ENCODE peak calls at places on chromosomes 5 and 9, in nine cellular contexts. One of them, this sample, is unnamed.

GRCh38 chr9:117462926-117463325 is 48.1 kb upstream of the ASTN2 start:
- DNase-seq in Karpas-422: no peak
- DNase-seq in kidney: no peak
- DNase-seq in PC-3: no peak
- DNase-seq in NT2/D1: no peak
- DNase-seq in SK-N-SH: no peak
- DNase-seq in IMR-90: no peak
- DNase-seq in fibroblast of lung: no peak
- DNase-seq in mesendoderm: no peak
- DNase-seq in this sample: no peak

GRCh38 chr5:143521891-143522290 is 118.4 kb upstream of the NR3C1 start:
- DNase-seq in SK-N-SH: no peak
- DNase-seq in kidney: no peak
- DNase-seq in Karpas-422: no peak
- DNase-seq in fibroblast of lung: no peak
- DNase-seq in NT2/D1: no peak
- DNase-seq in mesendoderm: no peak
- DNase-seq in PC-3: no peak
- DNase-seq in IMR-90: no peak
- DNase-seq in this sample: no peak

GRCh38 chr9:100595391-100596199 is 17.7 kb downstream of the CAVIN4 start:
- DNase-seq in IMR-90: peak; percentile 70
- DNase-seq in PC-3: peak; percentile 82
- DNase-seq in mesendoderm: peak; percentile 65
- DNase-seq in fibroblast of lung: peak; percentile 71
- DNase-seq in Karpas-422: peak; percentile 80
- DNase-seq in SK-N-SH: peak; percentile 57
- DNase-seq in NT2/D1: peak; percentile 61
- DNase-seq in kidney: no peak
- DNase-seq in this sample: peak; percentile 45

GRCh38 chr9:35856206-35856605 is 14.0 kb downstream of the OR13J1 start:
- DNase-seq in fibroblast of lung: no peak
- DNase-seq in NT2/D1: no peak
- DNase-seq in PC-3: no peak
- DNase-seq in Karpas-422: no peak
- DNase-seq in SK-N-SH: no peak
- DNase-seq in kidney: no peak
- DNase-seq in IMR-90: no peak
- DNase-seq in mesendoderm: no peak
- DNase-seq in this sample: no peak

GRCh38 chr5:156460496-156460895 is 133.5 kb downstream of the SGCD start:
- DNase-seq in kidney: no peak
- DNase-seq in IMR-90: peak; percentile 54
- DNase-seq in mesendoderm: no peak
- DNase-seq in Karpas-422: no peak
- DNase-seq in PC-3: no peak
- DNase-seq in NT2/D1: no peak
- DNase-seq in SK-N-SH: no peak
- DNase-seq in fibroblast of lung: peak; percentile 42
- DNase-seq in this sample: no peak

GRCh38 chr5:115774684-115775083 is 41.8 kb downstream of the CDO1 start:
- DNase-seq in IMR-90: no peak
- DNase-seq in NT2/D1: no peak
- DNase-seq in mesendoderm: no peak
- DNase-seq in Karpas-422: no peak
- DNase-seq in PC-3: no peak
- DNase-seq in SK-N-SH: no peak
- DNase-seq in fibroblast of lung: no peak
- DNase-seq in kidney: no peak
- DNase-seq in this sample: no peak

GRCh38 chr9:112647596-112647995 is 70.3 kb downstream of the INIP start:
- DNase-seq in mesendoderm: peak; percentile 23
- DNase-seq in PC-3: no peak
- DNase-seq in IMR-90: no peak
- DNase-seq in Karpas-422: no peak
- DNase-seq in fibroblast of lung: no peak
- DNase-seq in NT2/D1: no peak
- DNase-seq in kidney: no peak
- DNase-seq in SK-N-SH: no peak
- DNase-seq in this sample: no peak

GRCh38 chr5:180402716-180403115 is 49.6 kb upstream of the GFPT2 start:
- DNase-seq in kidney: no peak
- DNase-seq in NT2/D1: no peak
- DNase-seq in IMR-90: no peak
- DNase-seq in mesendoderm: no peak
- DNase-seq in Karpas-422: no peak
- DNase-seq in PC-3: no peak
- DNase-seq in fibroblast of lung: no peak
- DNase-seq in SK-N-SH: no peak
- DNase-seq in this sample: no peak

GRCh38 chr9:84261082-84261746 is 79.3 kb downstream of the SLC28A3 start:
- DNase-seq in Karpas-422: peak; percentile 83
- DNase-seq in IMR-90: peak; percentile 75
- DNase-seq in mesendoderm: peak; percentile 88
- DNase-seq in fibroblast of lung: peak; percentile 83
- DNase-seq in kidney: peak; percentile 91
- DNase-seq in SK-N-SH: peak; percentile 69
- DNase-seq in PC-3: peak; percentile 80
- DNase-seq in NT2/D1: peak; percentile 85
- DNase-seq in this sample: peak; percentile 89

DNA sequence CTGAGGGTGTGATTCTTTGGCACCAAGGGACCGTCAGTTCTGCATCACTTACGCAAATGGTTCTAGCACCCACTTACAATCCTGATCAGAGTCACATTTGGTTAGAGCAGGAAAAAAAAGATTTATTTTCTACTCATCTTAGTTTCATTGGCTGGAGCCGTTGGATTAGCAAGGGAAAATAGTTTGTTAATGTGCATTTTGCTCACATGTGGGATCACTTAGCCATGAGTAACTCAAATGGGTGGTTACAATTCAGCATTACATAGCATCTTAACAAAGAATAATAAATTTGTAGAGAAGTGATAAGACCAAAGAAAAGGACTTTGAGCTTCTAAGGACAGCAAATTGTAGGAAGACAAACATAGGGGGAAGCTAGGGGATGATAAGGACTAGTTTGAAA is 216.9 kb downstream of the AUH start:
- DNase-seq in PC-3: no peak
- DNase-seq in fibroblast of lung: no peak
- DNase-seq in IMR-90: peak; percentile 71
- DNase-seq in mesendoderm: no peak
- DNase-seq in SK-N-SH: no peak
- DNase-seq in kidney: no peak
- DNase-seq in Karpas-422: no peak
- DNase-seq in NT2/D1: no peak
- DNase-seq in this sample: no peak
- H3K9ac ChIP-seq in PC-3: no peak overlapping the region
- H3K9ac ChIP-seq in fibroblast of lung: no peak overlapping the region
- H3K9ac ChIP-seq in IMR-90: no peak overlapping the region
- H3K9ac ChIP-seq in mesendoderm: no peak overlapping the region
- H3K9ac ChIP-seq in SK-N-SH: no peak overlapping the region
- H3K9ac ChIP-seq in kidney: no peak overlapping the region
- H3K9ac ChIP-seq in Karpas-422: no peak overlapping the region
- H3K9ac ChIP-seq in NT2/D1: no peak overlapping the region
- H3K9ac ChIP-seq in this sample: no peak overlapping the region

GRCh38 chr5:111072949-111073682 is 1.6 kb downstream of the TSLP start:
- DNase-seq in fibroblast of lung: no peak
- DNase-seq in NT2/D1: no peak
- DNase-seq in SK-N-SH: peak; percentile 84
- DNase-seq in Karpas-422: no peak
- DNase-seq in kidney: peak; percentile 85
- DNase-seq in PC-3: no peak
- DNase-seq in IMR-90: peak; percentile 28
- DNase-seq in mesendoderm: peak; percentile 82
- DNase-seq in this sample: peak; percentile 64
- H3K9ac ChIP-seq in fibroblast of lung: peak overlapping the region; percentile 55
- H3K9ac ChIP-seq in NT2/D1: peak overlapping the region; percentile 74
- H3K9ac ChIP-seq in SK-N-SH: peak overlapping the region; percentile 56
- H3K9ac ChIP-seq in Karpas-422: no peak overlapping the region
- H3K9ac ChIP-seq in kidney: peak overlapping the region; percentile 55
- H3K9ac ChIP-seq in PC-3: no peak overlapping the region
- H3K9ac ChIP-seq in IMR-90: peak overlapping the region; percentile 59
- H3K9ac ChIP-seq in mesendoderm: peak overlapping the region; percentile 76
- H3K9ac ChIP-seq in this sample: peak overlapping the region; percentile 46

GRCh38 chr5:140190868-140191209 is 15.9 kb downstream of the CYSTM1 start:
- DNase-seq in kidney: no peak
- DNase-seq in PC-3: no peak
- DNase-seq in SK-N-SH: no peak
- DNase-seq in mesendoderm: no peak
- DNase-seq in Karpas-422: no peak
- DNase-seq in NT2/D1: no peak
- DNase-seq in IMR-90: no peak
- DNase-seq in fibroblast of lung: no peak
- DNase-seq in this sample: no peak

GRCh38 chr5:140192715-140193428 is 17.9 kb downstream of the CYSTM1 start:
- DNase-seq in NT2/D1: no peak
- DNase-seq in mesendoderm: no peak
- DNase-seq in PC-3: no peak
- DNase-seq in SK-N-SH: no peak
- DNase-seq in fibroblast of lung: no peak
- DNase-seq in kidney: no peak
- DNase-seq in IMR-90: no peak
- DNase-seq in Karpas-422: no peak
- DNase-seq in this sample: no peak

GRCh38 chr5:140186155-140186753 is 11.3 kb downstream of the CYSTM1 start:
- DNase-seq in NT2/D1: no peak
- DNase-seq in PC-3: no peak
- DNase-seq in Karpas-422: peak; percentile 39
- DNase-seq in IMR-90: no peak
- DNase-seq in SK-N-SH: no peak
- DNase-seq in kidney: no peak
- DNase-seq in fibroblast of lung: peak; percentile 12
- DNase-seq in mesendoderm: no peak
- DNase-seq in this sample: no peak

GRCh38 chr5:140189253-140189652 is 14.3 kb downstream of the CYSTM1 start:
- DNase-seq in fibroblast of lung: no peak
- DNase-seq in IMR-90: no peak
- DNase-seq in kidney: no peak
- DNase-seq in NT2/D1: no peak
- DNase-seq in mesendoderm: no peak
- DNase-seq in PC-3: no peak
- DNase-seq in Karpas-422: no peak
- DNase-seq in SK-N-SH: no peak
- DNase-seq in this sample: no peak

DNA sequence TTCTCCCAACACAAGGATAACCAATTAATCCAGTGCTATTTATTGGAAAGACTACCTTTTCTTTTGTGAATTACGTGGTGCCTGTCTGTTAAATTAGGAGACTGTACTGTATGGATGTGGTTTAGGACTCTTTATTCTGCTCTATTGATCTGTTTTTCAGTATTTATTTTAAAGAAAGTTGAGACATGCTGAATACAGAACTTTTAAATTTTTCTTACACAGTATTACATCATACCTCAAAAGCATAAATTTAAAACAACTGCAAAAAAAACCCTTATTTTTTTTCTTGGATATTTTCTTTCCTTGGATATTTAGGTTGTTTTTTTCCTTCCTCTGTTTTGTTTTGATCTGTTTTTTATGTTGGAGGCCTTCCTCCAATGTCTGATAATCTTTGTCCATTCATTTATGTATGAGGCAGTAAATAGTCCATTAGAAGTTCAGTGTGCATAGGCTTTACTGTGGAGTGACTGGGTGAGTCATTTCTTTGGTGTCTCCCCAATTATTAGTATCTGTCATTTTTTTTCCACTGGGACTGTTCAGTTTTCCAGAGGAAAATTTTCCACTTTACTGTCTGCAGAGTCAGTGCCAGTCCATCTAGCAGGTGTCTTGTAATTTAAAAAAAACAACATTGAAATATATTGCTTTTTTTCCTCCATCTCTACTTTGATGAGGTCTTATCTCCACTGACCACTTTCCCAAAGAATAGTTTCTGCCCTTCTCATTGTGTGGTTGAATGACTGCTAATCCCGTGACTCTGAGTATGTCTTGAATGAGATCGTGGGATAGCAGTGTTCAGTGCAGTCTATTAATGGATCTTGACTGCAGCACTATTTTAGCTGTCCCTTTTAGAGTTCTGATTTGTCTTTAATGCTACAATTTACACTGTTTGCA is 15.2 kb downstream of the CYSTM1 start:
- DNase-seq in NT2/D1: no peak
- DNase-seq in mesendoderm: no peak
- DNase-seq in kidney: no peak
- DNase-seq in SK-N-SH: no peak
- DNase-seq in Karpas-422: no peak
- DNase-seq in PC-3: no peak
- DNase-seq in IMR-90: peak; percentile 78
- DNase-seq in fibroblast of lung: peak; percentile 71
- DNase-seq in this sample: no peak
- H3K9ac ChIP-seq in NT2/D1: no peak overlapping the region
- H3K9ac ChIP-seq in mesendoderm: no peak overlapping the region
- H3K9ac ChIP-seq in kidney: peak overlapping the region; percentile 20
- H3K9ac ChIP-seq in SK-N-SH: peak overlapping the region; percentile 15
- H3K9ac ChIP-seq in Karpas-422: no peak overlapping the region
- H3K9ac ChIP-seq in PC-3: no peak overlapping the region
- H3K9ac ChIP-seq in IMR-90: no peak overlapping the region
- H3K9ac ChIP-seq in fibroblast of lung: no peak overlapping the region
- H3K9ac ChIP-seq in this sample: no peak overlapping the region

GRCh38 chr5:107486489-107486888 is 184.2 kb downstream of the EFNA5 start:
- DNase-seq in PC-3: peak; percentile 78
- DNase-seq in IMR-90: peak; percentile 59
- DNase-seq in NT2/D1: no peak
- DNase-seq in kidney: no peak
- DNase-seq in fibroblast of lung: no peak
- DNase-seq in Karpas-422: no peak
- DNase-seq in mesendoderm: no peak
- DNase-seq in SK-N-SH: no peak
- DNase-seq in this sample: no peak

GRCh38 chr5:107483625-107484024 is 187.1 kb downstream of the EFNA5 start:
- DNase-seq in SK-N-SH: no peak
- DNase-seq in IMR-90: no peak
- DNase-seq in fibroblast of lung: no peak
- DNase-seq in NT2/D1: no peak
- DNase-seq in PC-3: no peak
- DNase-seq in kidney: no peak
- DNase-seq in Karpas-422: no peak
- DNase-seq in mesendoderm: no peak
- DNase-seq in this sample: no peak

GRCh38 chr5:107484261-107484660 is 186.5 kb downstream of the EFNA5 start:
- DNase-seq in IMR-90: no peak
- DNase-seq in PC-3: no peak
- DNase-seq in NT2/D1: no peak
- DNase-seq in Karpas-422: no peak
- DNase-seq in kidney: no peak
- DNase-seq in fibroblast of lung: no peak
- DNase-seq in SK-N-SH: no peak
- DNase-seq in mesendoderm: no peak
- DNase-seq in this sample: no peak

GRCh38 chr5:107485184-107485583 is 185.6 kb downstream of the EFNA5 start:
- DNase-seq in fibroblast of lung: no peak
- DNase-seq in mesendoderm: no peak
- DNase-seq in PC-3: no peak
- DNase-seq in kidney: no peak
- DNase-seq in IMR-90: no peak
- DNase-seq in SK-N-SH: no peak
- DNase-seq in Karpas-422: no peak
- DNase-seq in NT2/D1: no peak
- DNase-seq in this sample: no peak

DNA sequence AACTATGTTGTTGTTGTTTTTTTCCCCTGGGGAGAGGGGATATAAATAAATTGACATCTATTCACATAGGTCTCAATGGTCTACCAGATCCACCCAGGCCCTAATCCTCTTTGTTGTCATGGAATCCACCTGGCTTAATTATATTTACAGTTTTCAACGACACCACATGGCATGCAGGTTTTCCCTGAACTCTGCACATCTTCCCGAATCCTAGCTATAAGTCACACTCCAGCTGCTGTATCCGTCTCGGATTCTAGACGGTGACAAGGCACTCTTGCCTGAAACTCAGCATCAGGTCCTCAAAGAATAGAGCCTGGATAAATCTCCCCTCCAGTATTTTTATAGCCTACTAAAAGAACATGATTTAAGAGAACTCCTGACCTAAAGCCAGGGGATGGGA is 187.5 kb downstream of the EFNA5 start:
- DNase-seq in kidney: no peak
- DNase-seq in fibroblast of lung: no peak
- DNase-seq in SK-N-SH: no peak
- DNase-seq in PC-3: no peak
- DNase-seq in IMR-90: no peak
- DNase-seq in NT2/D1: no peak
- DNase-seq in mesendoderm: no peak
- DNase-seq in Karpas-422: no peak
- DNase-seq in this sample: no peak
- H3K9ac ChIP-seq in kidney: no peak overlapping the region
- H3K9ac ChIP-seq in fibroblast of lung: no peak overlapping the region
- H3K9ac ChIP-seq in SK-N-SH: no peak overlapping the region
- H3K9ac ChIP-seq in PC-3: no peak overlapping the region
- H3K9ac ChIP-seq in IMR-90: no peak overlapping the region
- H3K9ac ChIP-seq in NT2/D1: no peak overlapping the region
- H3K9ac ChIP-seq in mesendoderm: no peak overlapping the region
- H3K9ac ChIP-seq in Karpas-422: no peak overlapping the region
- H3K9ac ChIP-seq in this sample: no peak overlapping the region